ENCODE peak calls at places on chromosome 2, in eight cellular contexts. M is natural killer cell treated with Interleukin-12 subunit alpha and Interleukin-12 subunit beta and Interleukin-15 and Interleukin-18, amount 100 ng/mL, for 72 hours; J is adrenal gland; D is activated T-cell treated with anti-CD3 and anti-CD28 coated beads, Interleukin-2, amount 50 U/mL, for 1 hour; G is GOT3; C is dermis microvascular lymphatic vessel endothelial cell; R is activated T-helper 1 cell treated with anti-CD3 and anti-CD28 coated beads, Interleukin-2, amount 50 U/mL, for 16 hours; Y is ELF-1. X is an unnamed sample.

GRCh38 chr2:152472524-152472923 is 137.6 kb downstream of the FMNL2 start:
- DNase-seq in M (no peak), J (no peak), D (no peak), G (no peak), C (no peak), R (no peak), Y (peak), X (no peak)

GRCh38 chr2:15666776-15667578 is 75.3 kb downstream of the DDX1 start:
- DNase-seq in M (no peak), J (no peak), D (no peak), G (no peak), C (no peak), R (no peak), Y (no peak), X (no peak)

GRCh38 chr2:171703574-171704347 is 16.5 kb downstream of the DYNC1I2 start:
- DNase-seq in M (no peak), J (no peak), D (no peak), G (no peak), C (peak), R (no peak), Y (no peak), X (no peak)

GRCh38 chr2:229164545-229165249 is 106.4 kb downstream of the PID1 start:
- DNase-seq in M (no peak), J (peak), D (no peak), G (no peak), C (no peak), R (no peak), Y (no peak), X (no peak)

GRCh38 chr2:148552675-148553331 is 91.7 kb upstream of the EPC2 start:
- DNase-seq in M (no peak), J (no peak), D (no peak), G (no peak), C (no peak), R (no peak), Y (no peak), X (no peak)

GRCh38 chr2:144456680-144457079 is 63.2 kb downstream of the ZEB2 start:
- DNase-seq in M (peak), J (peak), D (no peak), G (no peak), C (peak), R (no peak), Y (peak), X (no peak)

GRCh38 chr2:151852260-151853069 is 24.2 kb upstream of the ARL5A start:
- DNase-seq in M (no peak), J (no peak), D (no peak), G (no peak), C (no peak), R (no peak), Y (no peak), X (no peak)

GRCh38 chr2:39665811-39666488 is at the start of gene TMEM178A:
- DNase-seq in M (no peak), J (peak), D (no peak), G (no peak), C (peak), R (no peak), Y (peak), X (no peak)

GRCh38 chr2:188766086-188766856 is 207.9 kb upstream of the COL3A1 start:
- DNase-seq in M (no peak), J (no peak), D (no peak), G (no peak), C (no peak), R (no peak), Y (no peak), X (no peak)

X was measured in cerebellar nuclear complex.